ENCODE peak calls at places on chromosomes 2 and 18, in five cellular contexts. J is sigmoid colon, F is upper lobe of left lung, S is Peyer's patch, I is H1. D is an unnamed sample.

GRCh38 chr2:164896634-164897033 is 55.0 kb upstream of the COBLL1 start:
- DNase-seq in J (no peak), F (no peak), S (no peak), I (no peak), D (no peak)

GRCh38 chr2:206256711-206257110 is 17.8 kb upstream of the ZDBF2 start:
- DNase-seq in J (no peak), F (no peak), S (no peak), I (no peak), D (no peak)

GRCh38 chr18:47500930-47501329 is 249.5 kb upstream of the SKOR2 start:
- DNase-seq in J (no peak), F (no peak), S (no peak), I (no peak), D (no peak)

GRCh38 chr2:132916219-132916618 is 246.2 kb upstream of the LYPD1 start:
- DNase-seq in J (no peak), F (no peak), S (no peak), I (no peak), D (no peak)

GRCh38 chr18:69158949-69159348 is 241.7 kb upstream of the DOK6 start:
- DNase-seq in J (no peak), F (no peak), S (no peak), I (no peak), D (no peak)

GRCh38 chr2:200422071-200422470 is 87.8 kb downstream of the KCTD18 start:
- DNase-seq in J (no peak), F (no peak), S (no peak), I (no peak), D (no peak)

GRCh38 chr2:236558999-236559978 is 10.3 kb upstream of the ACKR3 start:
- DNase-seq in J (no peak), F (no peak), S (no peak), I (no peak), D (no peak)

GRCh38 chr2:223797811-223798721 is 39.3 kb downstream of the AP1S3 start:
- DNase-seq in J (no peak), F (no peak), S (no peak), I (no peak), D (no peak)

GRCh38 chr2:148981350-148981749 is 57.1 kb upstream of the LYPD6B start:
- DNase-seq in J (no peak), F (no peak), S (no peak), I (no peak), D (no peak)

GRCh38 chr2:148979919-148980277 is 58.6 kb upstream of the LYPD6B start:
- DNase-seq in J (no peak), F (no peak), S (no peak), I (no peak), D (no peak)

GRCh38 chr2:148979164-148979918 is 59.2 kb upstream of the LYPD6B start:
- DNase-seq in J (no peak), F (no peak), S (no peak), I (no peak), D (no peak)

GRCh38 chr2:148978736-148979135 is 59.8 kb upstream of the LYPD6B start:
- DNase-seq in J (no peak), F (no peak), S (no peak), I (no peak), D (no peak)

GRCh38 chr2:148978026-148978685 is 60.3 kb upstream of the LYPD6B start:
- DNase-seq in J (no peak), F (no peak), S (no peak), I (no peak), D (no peak)
- H3K4me3 ChIP-seq in J (no peak overlapping the region), F (no peak overlapping the region), S (no peak overlapping the region), I (no peak overlapping the region), D (no peak overlapping the region)

GRCh38 chr2:45649855-45650806 is 1.3 kb upstream of the PRKCE start:
- DNase-seq in J (peak; percentile 92), F (peak; percentile 78), S (peak; percentile 76), I (no peak), D (peak; percentile 24)

GRCh38 chr2:45649457-45649854 is 2.0 kb upstream of the PRKCE start:
- DNase-seq in J (no peak), F (no peak), S (no peak), I (no peak), D (no peak)

GRCh38 chr2:45652090-45653050 is 895 bp downstream of the PRKCE start:
- DNase-seq in J (peak; percentile 80), F (peak; percentile 46), S (peak; percentile 47), I (no peak), D (no peak)

GRCh38 chr2:45651415-45652089 is at the start of gene PRKCE:
- DNase-seq in J (peak; percentile 87), F (peak; percentile 70), S (peak; percentile 62), I (no peak), D (peak; percentile 17)

GRCh38 chr2:45650851-45651414 is 542 bp upstream of the PRKCE start:
- DNase-seq in J (peak; percentile 98), F (peak; percentile 95), S (peak; percentile 98), I (no peak), D (peak; percentile 91)
- TF ChIP-seq POLR2A in J (peak; percentile 76), F (peak; percentile 96), S (peak; percentile 92), I (no peak), D (no peak)

GRCh38 chr2:72932805-72933204 is 15.5 kb downstream of the EMX1 start:
- DNase-seq in J (no peak), F (no peak), S (no peak), I (no peak), D (no peak)

GRCh38 chr2:72933646-72934151 is 16.4 kb downstream of the EMX1 start:
- DNase-seq in J (no peak), F (no peak), S (no peak), I (no peak), D (no peak)

GRCh38 chr2:72932045-72932444 is 14.7 kb downstream of the EMX1 start:
- DNase-seq in J (no peak), F (no peak), S (no peak), I (no peak), D (no peak)

GRCh38 chr2:72934683-72935610 is 17.6 kb downstream of the EMX1 start:
- DNase-seq in J (no peak), F (no peak), S (no peak), I (no peak), D (no peak)

DNA sequence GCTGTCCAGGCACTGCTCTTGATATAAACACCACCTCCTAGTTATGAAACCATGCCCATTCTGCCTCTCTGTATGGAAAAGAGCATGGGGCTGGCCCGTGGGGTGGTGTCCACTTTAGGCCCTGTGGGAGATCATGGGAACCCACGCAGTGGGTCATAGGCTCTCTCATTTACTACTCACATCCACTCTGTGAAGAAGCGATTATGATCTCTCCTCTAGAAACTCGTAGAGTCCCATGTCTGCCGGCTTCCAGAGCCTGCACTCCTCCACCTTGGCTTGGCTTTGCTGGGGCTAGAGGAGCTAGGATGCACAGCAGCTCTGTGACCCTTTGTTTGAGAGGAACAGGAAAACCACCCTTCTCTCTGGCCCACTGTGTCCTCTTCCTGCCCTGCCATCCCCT is 15.9 kb downstream of the EMX1 start:
- DNase-seq in J (no peak), F (no peak), S (no peak), I (no peak), D (no peak)
- H3K27me3 ChIP-seq in J (peaks cover 11% of the 10 kb centered on the region), F (no peaks in the 10 kb centered on the region), S (no peaks in the 10 kb centered on the region), I (peaks cover 29% of the 10 kb centered on the region), D (peaks cover 77% of the 10 kb centered on the region)

GRCh38 chr2:2591542-2591940 is 260.5 kb upstream of the MYT1L start:
- DNase-seq in J (no peak), F (no peak), S (no peak), I (no peak), D (no peak)

GRCh38 chr2:2590141-2590540 is 259.1 kb upstream of the MYT1L start:
- DNase-seq in J (no peak), F (no peak), S (no peak), I (no peak), D (no peak)

GRCh38 chr2:2588777-2589176 is 257.7 kb upstream of the MYT1L start:
- DNase-seq in J (no peak), F (no peak), S (no peak), I (no peak), D (no peak)

GRCh38 chr2:2587364-2587763 is 256.3 kb upstream of the MYT1L start:
- DNase-seq in J (no peak), F (no peak), S (no peak), I (no peak), D (no peak)

GRCh38 chr2:2590796-2591541 is 259.9 kb upstream of the MYT1L start:
- DNase-seq in J (no peak), F (no peak), S (no peak), I (no peak), D (no peak)
- H3K4me3 ChIP-seq in J (no peak overlapping the region), F (no peak overlapping the region), S (no peak overlapping the region), I (no peak overlapping the region), D (no peak overlapping the region)

GRCh38 chr2:288743-289361 is 961 bp upstream of the ALKAL2 start:
- DNase-seq in J (no peak), F (no peak), S (no peak), I (no peak), D (no peak)

GRCh38 chr2:288002-288742 is at the start of gene ALKAL2:
- DNase-seq in J (no peak), F (no peak), S (no peak), I (no peak), D (no peak)

GRCh38 chr2:287471-287885 is 413 bp downstream of the ALKAL2 start:
- DNase-seq in J (no peak), F (no peak), S (no peak), I (no peak), D (no peak)

GRCh38 chr2:290090-290722 is 2.3 kb upstream of the ALKAL2 start:
- DNase-seq in J (peak; percentile 78), F (peak; percentile 73), S (no peak), I (no peak), D (no peak)

GRCh38 chr2:289362-290089 is 1.6 kb upstream of the ALKAL2 start:
- DNase-seq in J (no peak), F (no peak), S (no peak), I (no peak), D (no peak)
- TF ChIP-seq POLR2A in J (no peak), F (no peak), S (no peak), I (no peak), D (no peak)